ENCODE peak calls at places on chromosomes 11 and 22, in four cellular contexts. One of them, this sample, is unnamed.
A peak's percentile ranks its signal among the peaks of the same experiment; 100 is the strongest.

GRCh38 chr11:43737194-43737575 is 56.6 kb downstream of the HSD17B12 start:
- DNase-seq in NCI-H1417: no peak
- DNase-seq in stimulated activated CD4-positive, alpha-beta T cell treated with anti-CD3 and anti-CD28 coated beads, Interleukin-1b, Interleukin-23, amount 100 ng/mL, for 1 hour: no peak
- DNase-seq in A172: no peak
- DNase-seq in this sample: no peak

GRCh38 chr11:2748814-2749554 is 49.2 kb upstream of the KCNQ1OT1 start:
- DNase-seq in NCI-H1417: no peak
- DNase-seq in stimulated activated CD4-positive, alpha-beta T cell treated with anti-CD3 and anti-CD28 coated beads, Interleukin-1b, Interleukin-23, amount 100 ng/mL, for 1 hour: no peak
- DNase-seq in A172: no peak
- DNase-seq in this sample: no peak

GRCh38 chr11:115716577-115717214 is 212.5 kb upstream of the CADM1 start:
- DNase-seq in NCI-H1417: no peak
- DNase-seq in stimulated activated CD4-positive, alpha-beta T cell treated with anti-CD3 and anti-CD28 coated beads, Interleukin-1b, Interleukin-23, amount 100 ng/mL, for 1 hour: no peak
- DNase-seq in A172: no peak
- DNase-seq in this sample: no peak

GRCh38 chr11:75719639-75720239 is 2.1 kb downstream of the MOGAT2 start:
- DNase-seq in NCI-H1417: no peak
- DNase-seq in stimulated activated CD4-positive, alpha-beta T cell treated with anti-CD3 and anti-CD28 coated beads, Interleukin-1b, Interleukin-23, amount 100 ng/mL, for 1 hour: no peak
- DNase-seq in A172: no peak
- DNase-seq in this sample: no peak

GRCh38 chr11:111795333-111795985 is 29.3 kb upstream of the PPP2R1B start:
- DNase-seq in NCI-H1417: no peak
- DNase-seq in stimulated activated CD4-positive, alpha-beta T cell treated with anti-CD3 and anti-CD28 coated beads, Interleukin-1b, Interleukin-23, amount 100 ng/mL, for 1 hour: no peak
- DNase-seq in A172: no peak
- DNase-seq in this sample: no peak

GRCh38 chr11:1222491-1223345 is at the start of gene MUC5B:
- DNase-seq in NCI-H1417: no peak
- DNase-seq in stimulated activated CD4-positive, alpha-beta T cell treated with anti-CD3 and anti-CD28 coated beads, Interleukin-1b, Interleukin-23, amount 100 ng/mL, for 1 hour: no peak
- DNase-seq in A172: no peak
- DNase-seq in this sample: no peak

GRCh38 chr11:21656065-21656464 is 536.8 kb upstream of the ANO5 start:
- DNase-seq in NCI-H1417: no peak
- DNase-seq in stimulated activated CD4-positive, alpha-beta T cell treated with anti-CD3 and anti-CD28 coated beads, Interleukin-1b, Interleukin-23, amount 100 ng/mL, for 1 hour: no peak
- DNase-seq in A172: no peak
- DNase-seq in this sample: no peak

GRCh38 chr11:7239877-7240276 is 11.8 kb upstream of the SYT9 start:
- DNase-seq in NCI-H1417: no peak
- DNase-seq in stimulated activated CD4-positive, alpha-beta T cell treated with anti-CD3 and anti-CD28 coated beads, Interleukin-1b, Interleukin-23, amount 100 ng/mL, for 1 hour: no peak
- DNase-seq in A172: no peak
- DNase-seq in this sample: no peak

GRCh38 chr11:75352417-75353206 is 1.2 kb upstream of the ARRB1 start:
- DNase-seq in NCI-H1417: peak; percentile 74
- DNase-seq in stimulated activated CD4-positive, alpha-beta T cell treated with anti-CD3 and anti-CD28 coated beads, Interleukin-1b, Interleukin-23, amount 100 ng/mL, for 1 hour: no peak
- DNase-seq in A172: no peak
- DNase-seq in this sample: no peak

GRCh38 chr11:30488304-30488998 is 97.7 kb downstream of the MPPED2 start:
- DNase-seq in NCI-H1417: peak; percentile 81
- DNase-seq in stimulated activated CD4-positive, alpha-beta T cell treated with anti-CD3 and anti-CD28 coated beads, Interleukin-1b, Interleukin-23, amount 100 ng/mL, for 1 hour: no peak
- DNase-seq in A172: no peak
- DNase-seq in this sample: no peak

GRCh38 chr11:85844439-85845051 is 10.6 kb upstream of the CCDC83 start:
- DNase-seq in NCI-H1417: no peak
- DNase-seq in stimulated activated CD4-positive, alpha-beta T cell treated with anti-CD3 and anti-CD28 coated beads, Interleukin-1b, Interleukin-23, amount 100 ng/mL, for 1 hour: no peak
- DNase-seq in A172: peak; percentile 83
- DNase-seq in this sample: peak; percentile 84

GRCh38 chr11:19789840-19790710 is 77.4 kb downstream of the NAV2 start:
- DNase-seq in NCI-H1417: no peak
- DNase-seq in stimulated activated CD4-positive, alpha-beta T cell treated with anti-CD3 and anti-CD28 coated beads, Interleukin-1b, Interleukin-23, amount 100 ng/mL, for 1 hour: no peak
- DNase-seq in A172: no peak
- DNase-seq in this sample: no peak

GRCh38 chr22:19497245-19497644 is 17.5 kb downstream of the CDC45 start:
- DNase-seq in NCI-H1417: no peak
- DNase-seq in stimulated activated CD4-positive, alpha-beta T cell treated with anti-CD3 and anti-CD28 coated beads, Interleukin-1b, Interleukin-23, amount 100 ng/mL, for 1 hour: no peak
- DNase-seq in A172: no peak
- DNase-seq in this sample: peak; percentile 60

GRCh38 chr11:14969922-14970323 is 2.2 kb downstream of the CALCA start:
- DNase-seq in NCI-H1417: no peak
- DNase-seq in stimulated activated CD4-positive, alpha-beta T cell treated with anti-CD3 and anti-CD28 coated beads, Interleukin-1b, Interleukin-23, amount 100 ng/mL, for 1 hour: peak; percentile 44
- DNase-seq in A172: no peak
- DNase-seq in this sample: no peak

GRCh38 chr22:27370281-27370680 is 431.3 kb downstream of the MN1 start:
- DNase-seq in NCI-H1417: no peak
- DNase-seq in stimulated activated CD4-positive, alpha-beta T cell treated with anti-CD3 and anti-CD28 coated beads, Interleukin-1b, Interleukin-23, amount 100 ng/mL, for 1 hour: no peak
- DNase-seq in A172: no peak
- DNase-seq in this sample: no peak

GRCh38 chr11:19595840-19596751 is 116.5 kb upstream of the NAV2 start:
- DNase-seq in NCI-H1417: no peak
- DNase-seq in stimulated activated CD4-positive, alpha-beta T cell treated with anti-CD3 and anti-CD28 coated beads, Interleukin-1b, Interleukin-23, amount 100 ng/mL, for 1 hour: no peak
- DNase-seq in A172: peak; percentile 95
- DNase-seq in this sample: peak; percentile 87

GRCh38 chr11:123654566-123655081 is at the start of gene SCN3B:
- DNase-seq in NCI-H1417: peak; percentile 95
- DNase-seq in stimulated activated CD4-positive, alpha-beta T cell treated with anti-CD3 and anti-CD28 coated beads, Interleukin-1b, Interleukin-23, amount 100 ng/mL, for 1 hour: no peak
- DNase-seq in A172: peak; percentile 13
- DNase-seq in this sample: peak; percentile 45

GRCh38 chr22:48959496-48959895 is 868.2 kb downstream of the BRD1 start:
- DNase-seq in NCI-H1417: no peak
- DNase-seq in stimulated activated CD4-positive, alpha-beta T cell treated with anti-CD3 and anti-CD28 coated beads, Interleukin-1b, Interleukin-23, amount 100 ng/mL, for 1 hour: no peak
- DNase-seq in A172: no peak
- DNase-seq in this sample: no peak

GRCh38 chr22:40919446-40919845 is 31.7 kb upstream of the RBX1 start:
- DNase-seq in NCI-H1417: no peak
- DNase-seq in stimulated activated CD4-positive, alpha-beta T cell treated with anti-CD3 and anti-CD28 coated beads, Interleukin-1b, Interleukin-23, amount 100 ng/mL, for 1 hour: no peak
- DNase-seq in A172: no peak
- DNase-seq in this sample: no peak

GRCh38 chr11:13480198-13480597 is 15.6 kb downstream of the PTH start:
- DNase-seq in NCI-H1417: peak; percentile 4
- DNase-seq in stimulated activated CD4-positive, alpha-beta T cell treated with anti-CD3 and anti-CD28 coated beads, Interleukin-1b, Interleukin-23, amount 100 ng/mL, for 1 hour: no peak
- DNase-seq in A172: no peak
- DNase-seq in this sample: no peak

GRCh38 chr22:37016134-37016910 is 2.9 kb downstream of the TST start:
- DNase-seq in NCI-H1417: no peak
- DNase-seq in stimulated activated CD4-positive, alpha-beta T cell treated with anti-CD3 and anti-CD28 coated beads, Interleukin-1b, Interleukin-23, amount 100 ng/mL, for 1 hour: no peak
- DNase-seq in A172: no peak
- DNase-seq in this sample: no peak

GRCh38 chr11:112345708-112346107 is 85.0 kb upstream of the PLET1 start:
- DNase-seq in NCI-H1417: peak; percentile 14
- DNase-seq in stimulated activated CD4-positive, alpha-beta T cell treated with anti-CD3 and anti-CD28 coated beads, Interleukin-1b, Interleukin-23, amount 100 ng/mL, for 1 hour: no peak
- DNase-seq in A172: no peak
- DNase-seq in this sample: no peak

GRCh38 chr11:123103326-123103980 is 41.5 kb upstream of the HSPA8 start:
- DNase-seq in NCI-H1417: peak; percentile 73
- DNase-seq in stimulated activated CD4-positive, alpha-beta T cell treated with anti-CD3 and anti-CD28 coated beads, Interleukin-1b, Interleukin-23, amount 100 ng/mL, for 1 hour: no peak
- DNase-seq in A172: peak; percentile 55
- DNase-seq in this sample: peak; percentile 55

GRCh38 chr22:26573026-26573662 is 16.8 kb downstream of the TPST2 start:
- DNase-seq in NCI-H1417: no peak
- DNase-seq in stimulated activated CD4-positive, alpha-beta T cell treated with anti-CD3 and anti-CD28 coated beads, Interleukin-1b, Interleukin-23, amount 100 ng/mL, for 1 hour: no peak
- DNase-seq in A172: no peak
- DNase-seq in this sample: no peak

GRCh38 chr11:71182791-71183556 is 69.4 kb downstream of the SHANK2 start:
- DNase-seq in NCI-H1417: no peak
- DNase-seq in stimulated activated CD4-positive, alpha-beta T cell treated with anti-CD3 and anti-CD28 coated beads, Interleukin-1b, Interleukin-23, amount 100 ng/mL, for 1 hour: no peak
- DNase-seq in A172: no peak
- DNase-seq in this sample: no peak